ENCODE peak calls at places on chromosome 6, in seven cellular contexts. V is breast epithelium; W is CD4-positive, alpha-beta T cell; J is lower lobe of right lung; Y is fibroblast of lung; L is HCT116; E is endodermal cell. Z is an unnamed sample.

GRCh38 chr6:64553414-64553813 is 917.8 kb downstream of the PHF3 start:
- DNase-seq in V (no peak), E (no peak), W (no peak), J (no peak), L (no peak), Y (no peak), Z (no peak)

GRCh38 chr6:108947114-108947854 is 99.1 kb downstream of the ARMC2 start:
- DNase-seq in W (no peak), V (no peak), Y (peak; percentile 89), L (no peak), J (no peak), E (no peak), Z (no peak)

GRCh38 chr6:87586371-87587077 is 3.3 kb downstream of the RARS2 start:
- DNase-seq in L (no peak), Y (no peak), W (no peak), E (no peak), J (no peak), V (no peak), Z (no peak)

GRCh38 chr6:118537579-118537978 is 10.5 kb upstream of the PLN start:
- DNase-seq in J (no peak), L (no peak), E (no peak), W (no peak), Y (no peak), V (no peak), Z (no peak)

GRCh38 chr6:41200296-41200900 is 551 bp downstream of the TREML2 start:
- DNase-seq in E (peak; percentile 48), W (peak; percentile 37), V (no peak), L (no peak), J (peak; percentile 65), Y (peak; percentile 27), Z (peak; percentile 74)

GRCh38 chr6:131054392-131055250 is 8.4 kb downstream of the EPB41L2 start:
- DNase-seq in Y (no peak), J (no peak), V (no peak), L (no peak), W (no peak), E (no peak), Z (no peak)

GRCh38 chr6:17562636-17563035 is 37.5 kb upstream of the FAM8A1 start:
- DNase-seq in J (no peak), W (no peak), E (no peak), Y (no peak), L (no peak), V (no peak), Z (no peak)

GRCh38 chr6:108463789-108464188 is 96.9 kb upstream of the FOXO3 start:
- DNase-seq in W (no peak), L (no peak), J (no peak), E (no peak), Y (no peak), V (no peak), Z (no peak)

GRCh38 chr6:161079566-161080262 is 88.1 kb downstream of the MAP3K4 start:
- DNase-seq in L (no peak), V (no peak), E (no peak), W (peak; percentile 33), Y (peak; percentile 50), J (no peak), Z (peak; percentile 64)

GRCh38 chr6:53734473-53735299 is 60.1 kb upstream of the LRRC1 start:
- DNase-seq in W (no peak), E (peak; percentile 89), L (peak; percentile 92), J (peak; percentile 52), Y (peak; percentile 26), V (no peak), Z (no peak)

GRCh38 chr6:119856136-119856535 is 506.6 kb upstream of the MAN1A1 start:
- DNase-seq in W (no peak), E (no peak), J (no peak), Y (peak; percentile 5), L (no peak), V (no peak), Z (no peak)

GRCh38 chr6:154448448-154449096 is 61.9 kb downstream of the CNKSR3 start:
- DNase-seq in V (no peak), E (no peak), W (no peak), Y (peak; percentile 86), L (no peak), J (no peak), Z (no peak)

GRCh38 chr6:45376310-45377040 is 1.3 kb downstream of the SUPT3H start:
- DNase-seq in Y (peak; percentile 26), V (no peak), W (no peak), J (no peak), E (no peak), L (no peak), Z (no peak)

GRCh38 chr6:37741757-37742400 is 44.2 kb upstream of the MDGA1 start:
- DNase-seq in V (no peak), Y (no peak), J (no peak), E (peak; percentile 82), L (no peak), W (no peak), Z (no peak)

GRCh38 chr6:25769983-25770382 is 15.4 kb downstream of the SLC17A4 start:
- DNase-seq in W (no peak), V (no peak), L (no peak), E (no peak), J (no peak), Y (no peak), Z (no peak)

GRCh38 chr6:158340252-158340651 is 28.0 kb downstream of the TULP4 start:
- DNase-seq in Y (no peak), V (no peak), J (no peak), E (no peak), W (no peak), L (no peak), Z (no peak)
- H3K27ac ChIP-seq in Y (no peak overlapping the region), V (no peak overlapping the region), J (no peak overlapping the region), E (no peak overlapping the region), W (no peak overlapping the region), L (no peak overlapping the region), Z (no peak overlapping the region)

GRCh38 chr6:164578616-164579015 is 730.8 kb downstream of the C6orf118 start:
- DNase-seq in E (no peak), V (no peak), L (no peak), J (no peak), W (no peak), Y (no peak), Z (no peak)
- H3K9me3 ChIP-seq in E (peaks cover 41% of the 10 kb centered on the region), V (peaks cover 25% of the 10 kb centered on the region), L (peaks cover 3% of the 10 kb centered on the region), J (peaks cover 6% of the 10 kb centered on the region), W (peaks cover 6% of the 10 kb centered on the region), Y (no peaks in the 10 kb centered on the region), Z (no peaks in the 10 kb centered on the region)

GRCh38 chr6:44039191-44039719 is 88.0 kb downstream of the MRPL14 start:
- DNase-seq in W (no peak), V (peak; percentile 51), J (no peak), Y (no peak), L (no peak), E (peak; percentile 52), Z (no peak)

GRCh38 chr6:44036699-44037101 is 90.6 kb downstream of the MRPL14 start:
- DNase-seq in W (no peak), J (peak; percentile 31), Y (no peak), V (no peak), E (peak; percentile 19), L (no peak), Z (no peak)

GRCh38 chr6:44037847-44038542 is 89.3 kb downstream of the MRPL14 start:
- DNase-seq in J (no peak), E (peak; percentile 43), L (no peak), W (no peak), V (no peak), Y (no peak), Z (no peak)

GRCh38 chr6:44039839-44040350 is 87.4 kb downstream of the MRPL14 start:
- DNase-seq in W (no peak), Y (no peak), L (no peak), V (peak; percentile 35), J (peak; percentile 17), E (peak; percentile 51), Z (no peak)

GRCh38 chr6:44038543-44039065 is 88.6 kb downstream of the MRPL14 start:
- DNase-seq in V (peak; percentile 48), W (no peak), Y (no peak), E (peak; percentile 25), L (no peak), J (no peak), Z (no peak)
- H3K27ac ChIP-seq in V (peak overlapping the region; percentile 79), W (no peak overlapping the region), Y (no peak overlapping the region), E (no peak overlapping the region), L (no peak overlapping the region), J (no peak overlapping the region), Z (no peak overlapping the region)

GRCh38 chr6:167394330-167394729 is 69.4 kb downstream of the TTLL2 start:
- DNase-seq in V (no peak), Y (no peak), E (no peak), L (no peak), W (no peak), J (no peak), Z (no peak)
- H3K9me3 ChIP-seq in V (no peaks in the 10 kb centered on the region), Y (no peaks in the 10 kb centered on the region), E (no peaks in the 10 kb centered on the region), L (no peaks in the 10 kb centered on the region), W (no peaks in the 10 kb centered on the region), J (no peaks in the 10 kb centered on the region), Z (no peaks in the 10 kb centered on the region)